ENCODE peak calls at places on chromosomes 5 and 9, in six cellular contexts. L is NCI-H774, A is ELF-1, H is endothelial cell, X is WERI-Rb-1, R is HuH-7.5. N is an unnamed sample.

GRCh38 chr5:181168595-181169118 is 21.3 kb downstream of the OR2V2 start:
- DNase-seq in H (no peak), R (no peak), A (no peak), L (no peak), X (no peak), N (no peak)

GRCh38 chr5:169694221-169694620 is 57.1 kb downstream of the DOCK2 start:
- DNase-seq in L (no peak), A (no peak), R (no peak), H (no peak), X (no peak), N (no peak)

GRCh38 chr9:108980893-108981292 is 32.4 kb downstream of the CTNNAL1 start:
- DNase-seq in X (no peak), H (no peak), A (no peak), R (no peak), L (no peak), N (no peak)

GRCh38 chr5:132250547-132250946 is 6.9 kb upstream of the PDLIM4 start:
- DNase-seq in H (no peak), L (no peak), X (peak; percentile 54), A (no peak), R (no peak), N (no peak)

GRCh38 chr5:176810084-176810597 is at the start of gene UNC5A:
- DNase-seq in H (peak; percentile 80), R (peak; percentile 86), X (peak; percentile 86), L (peak; percentile 36), A (peak; percentile 58), N (no peak)

GRCh38 chr9:35385042-35385441 is 104.9 kb upstream of the RUSC2 start:
- DNase-seq in H (no peak), X (no peak), L (no peak), R (no peak), A (no peak), N (no peak)

GRCh38 chr9:129908846-129909245 is 73.6 kb downstream of the USP20 start:
- DNase-seq in A (peak; percentile 18), H (no peak), R (no peak), L (no peak), X (peak; percentile 39), N (no peak)

GRCh38 chr9:11443631-11444030 is 830.8 kb upstream of the PTPRD start:
- DNase-seq in R (no peak), A (no peak), H (no peak), X (no peak), L (no peak), N (no peak)

GRCh38 chr9:24464321-24464951 is 81.3 kb downstream of the IZUMO3 start:
- DNase-seq in A (no peak), L (no peak), R (no peak), H (no peak), X (no peak), N (no peak)

GRCh38 chr5:6365142-6365976 is 13.0 kb downstream of the MED10 start:
- DNase-seq in L (no peak), A (no peak), R (no peak), X (no peak), H (no peak), N (no peak)

GRCh38 chr9:36897019-36897418 is 137.0 kb downstream of the PAX5 start:
- DNase-seq in X (no peak), L (no peak), H (no peak), A (no peak), R (no peak), N (no peak)

GRCh38 chr5:150374651-150375050 is 17.2 kb downstream of the TCOF1 start:
- DNase-seq in L (no peak), H (no peak), X (no peak), A (no peak), R (no peak), N (no peak)

GRCh38 chr5:75335952-75336624 is 932 bp upstream of the HMGCR start:
- DNase-seq in H (peak; percentile 25), L (peak; percentile 49), R (no peak), A (no peak), X (peak; percentile 63), N (peak; percentile 80)

GRCh38 chr5:116135344-116135743 is 50.5 kb downstream of the COMMD10 start:
- DNase-seq in L (no peak), A (no peak), H (no peak), R (no peak), X (no peak), N (no peak)

GRCh38 chr9:137404971-137405584 is 17.9 kb downstream of the EXD3 start:
- DNase-seq in R (no peak), A (no peak), H (no peak), X (no peak), L (no peak), N (no peak)

GRCh38 chr9:134068742-134069535 is 1.1 kb upstream of the BRD3 start:
- DNase-seq in A (no peak), H (no peak), R (no peak), X (peak; percentile 48), L (peak; percentile 66), N (no peak)

GRCh38 chr5:35830587-35830986 is 26.1 kb upstream of the IL7R start:
- DNase-seq in X (no peak), H (no peak), L (no peak), R (no peak), A (no peak), N (no peak)

GRCh38 chr5:27020965-27021364 is 17.4 kb downstream of the CDH9 start:
- DNase-seq in X (no peak), L (no peak), R (no peak), H (no peak), A (no peak), N (no peak)

GRCh38 chr5:147310059-147310704 is 75.4 kb downstream of the STK32A start:
- DNase-seq in X (no peak), R (no peak), H (no peak), L (peak; percentile 94), A (peak; percentile 14), N (peak; percentile 97)

GRCh38 chr9:134740071-134740470 is 98.5 kb downstream of the COL5A1 start:
- DNase-seq in X (no peak), L (no peak), A (no peak), R (no peak), H (no peak), N (no peak)

GRCh38 chr5:39024884-39025283 is 49.3 kb downstream of the RICTOR start:
- DNase-seq in A (no peak), H (no peak), X (no peak), L (no peak), R (no peak), N (no peak)

GRCh38 chr5:55134053-55134722 is 25.8 kb upstream of the GPX8 start:
- DNase-seq in R (no peak), X (no peak), A (no peak), L (no peak), H (no peak), N (no peak)

GRCh38 chr5:132013711-132014110 is 2.3 kb upstream of the ACSL6 start:
- DNase-seq in X (no peak), H (peak; percentile 1), R (no peak), A (no peak), L (no peak), N (no peak)

GRCh38 chr5:50564079-50564478 is 102.4 kb upstream of the PARP8 start:
- DNase-seq in L (no peak), H (no peak), A (no peak), X (no peak), R (no peak), N (no peak)

GRCh38 chr5:133569347-133569746 is 43.0 kb downstream of the FSTL4 start:
- DNase-seq in R (no peak), A (no peak), L (no peak), H (no peak), X (no peak), N (no peak)

GRCh38 chr5:61139094-61139873 is 23.0 kb downstream of the SMIM15 start:
- DNase-seq in A (peak; percentile 39), L (no peak), X (no peak), R (no peak), H (no peak), N (no peak)

GRCh38 chr9:123401879-123402513 is 46.0 kb downstream of the CRB2 start:
- DNase-seq in R (peak; percentile 90), X (peak; percentile 53), A (peak; percentile 67), L (no peak), H (peak; percentile 60), N (no peak)